ENCODE peak calls at places on chromosome 14, in six cellular contexts. One of them, this sample, is unnamed.
A peak's percentile ranks its signal among the peaks of the same experiment; 100 is the strongest.

GRCh38 chr14:65949711-65950516 is 536.3 kb upstream of the CCDC196 start:
- DNase-seq in IMR-90: peak; percentile 12
- DNase-seq in SK-N-SH: no peak
- DNase-seq in HepG2: peak; percentile 29
- DNase-seq in K562: peak; percentile 38
- DNase-seq in GM12878: no peak
- DNase-seq in this sample: peak; percentile 28

GRCh38 chr14:23009483-23009938 is 432 bp downstream of the C14orf93 start:
- DNase-seq in IMR-90: no peak
- DNase-seq in SK-N-SH: no peak
- DNase-seq in K562: no peak
- DNase-seq in HepG2: no peak
- DNase-seq in GM12878: no peak
- DNase-seq in this sample: no peak

GRCh38 chr14:52919971-52920370 is 30.9 kb downstream of the FERMT2 start:
- DNase-seq in HepG2: no peak
- DNase-seq in IMR-90: peak; percentile 54
- DNase-seq in K562: no peak
- DNase-seq in GM12878: no peak
- DNase-seq in SK-N-SH: no peak
- DNase-seq in this sample: no peak

GRCh38 chr14:102474934-102475333 is 34.6 kb downstream of the ANKRD9 start:
- DNase-seq in IMR-90: peak; percentile 80
- DNase-seq in SK-N-SH: no peak
- DNase-seq in GM12878: no peak
- DNase-seq in HepG2: no peak
- DNase-seq in K562: no peak
- DNase-seq in this sample: no peak

GRCh38 chr14:81471062-81471461 is 62.6 kb downstream of the SEL1L start:
- DNase-seq in GM12878: no peak
- DNase-seq in K562: no peak
- DNase-seq in IMR-90: no peak
- DNase-seq in HepG2: no peak
- DNase-seq in SK-N-SH: no peak
- DNase-seq in this sample: no peak

GRCh38 chr14:55730602-55731001 is 150.6 kb downstream of the KTN1 start:
- DNase-seq in HepG2: no peak
- DNase-seq in SK-N-SH: no peak
- DNase-seq in K562: no peak
- DNase-seq in IMR-90: peak; percentile 19
- DNase-seq in GM12878: no peak
- DNase-seq in this sample: no peak

GRCh38 chr14:64611358-64612020 is 61.7 kb downstream of the PPP1R36 start:
- DNase-seq in IMR-90: peak; percentile 61
- DNase-seq in HepG2: no peak
- DNase-seq in GM12878: no peak
- DNase-seq in K562: no peak
- DNase-seq in SK-N-SH: no peak
- DNase-seq in this sample: no peak

GRCh38 chr14:81433378-81433777 is 33.3 kb upstream of the STON2 start:
- DNase-seq in GM12878: no peak
- DNase-seq in K562: no peak
- DNase-seq in HepG2: no peak
- DNase-seq in SK-N-SH: no peak
- DNase-seq in IMR-90: no peak
- DNase-seq in this sample: no peak

GRCh38 chr14:54565236-54566151 is 1.4 kb upstream of the SAMD4A start:
- DNase-seq in K562: peak; percentile 81
- DNase-seq in HepG2: peak; percentile 83
- DNase-seq in IMR-90: peak; percentile 90
- DNase-seq in GM12878: no peak
- DNase-seq in SK-N-SH: peak; percentile 91
- DNase-seq in this sample: peak; percentile 88

GRCh38 chr14:99822800-99823455 is 29.7 kb downstream of the EML1 start:
- DNase-seq in K562: no peak
- DNase-seq in IMR-90: no peak
- DNase-seq in SK-N-SH: no peak
- DNase-seq in HepG2: no peak
- DNase-seq in GM12878: no peak
- DNase-seq in this sample: no peak

GRCh38 chr14:54722791-54723432 is 156.0 kb downstream of the SAMD4A start:
- DNase-seq in GM12878: no peak
- DNase-seq in IMR-90: peak; percentile 36
- DNase-seq in HepG2: peak; percentile 28
- DNase-seq in K562: no peak
- DNase-seq in SK-N-SH: no peak
- DNase-seq in this sample: peak; percentile 31

GRCh38 chr14:23114669-23115491 is 4.2 kb downstream of the CEBPE start:
- DNase-seq in K562: no peak
- DNase-seq in SK-N-SH: peak; percentile 43
- DNase-seq in IMR-90: peak; percentile 99
- DNase-seq in HepG2: peak; percentile 52
- DNase-seq in GM12878: no peak
- DNase-seq in this sample: peak; percentile 80

GRCh38 chr14:28875937-28876910 is 109.6 kb downstream of the FOXG1 start:
- DNase-seq in SK-N-SH: no peak
- DNase-seq in K562: no peak
- DNase-seq in GM12878: no peak
- DNase-seq in IMR-90: no peak
- DNase-seq in HepG2: no peak
- DNase-seq in this sample: no peak

GRCh38 chr14:102517412-102518062 is 8.0 kb upstream of the ANKRD9 start:
- DNase-seq in IMR-90: no peak
- DNase-seq in K562: no peak
- DNase-seq in SK-N-SH: no peak
- DNase-seq in GM12878: no peak
- DNase-seq in HepG2: no peak
- DNase-seq in this sample: no peak

GRCh38 chr14:54490448-54490805 is 1.6 kb upstream of the GMFB start:
- DNase-seq in SK-N-SH: no peak
- DNase-seq in IMR-90: no peak
- DNase-seq in GM12878: no peak
- DNase-seq in HepG2: no peak
- DNase-seq in K562: peak; percentile 7
- DNase-seq in this sample: no peak

GRCh38 chr14:54566410-54567223 is at the start of gene SAMD4A:
- DNase-seq in SK-N-SH: peak; percentile 77
- DNase-seq in GM12878: no peak
- DNase-seq in K562: peak; percentile 68
- DNase-seq in IMR-90: peak; percentile 86
- DNase-seq in HepG2: peak; percentile 48
- DNase-seq in this sample: peak; percentile 88

GRCh38 chr14:26255213-26255612 is 342.6 kb downstream of the NOVA1 start:
- DNase-seq in GM12878: no peak
- DNase-seq in HepG2: no peak
- DNase-seq in SK-N-SH: no peak
- DNase-seq in IMR-90: peak; percentile 31
- DNase-seq in K562: peak; percentile 3
- DNase-seq in this sample: no peak

DNA sequence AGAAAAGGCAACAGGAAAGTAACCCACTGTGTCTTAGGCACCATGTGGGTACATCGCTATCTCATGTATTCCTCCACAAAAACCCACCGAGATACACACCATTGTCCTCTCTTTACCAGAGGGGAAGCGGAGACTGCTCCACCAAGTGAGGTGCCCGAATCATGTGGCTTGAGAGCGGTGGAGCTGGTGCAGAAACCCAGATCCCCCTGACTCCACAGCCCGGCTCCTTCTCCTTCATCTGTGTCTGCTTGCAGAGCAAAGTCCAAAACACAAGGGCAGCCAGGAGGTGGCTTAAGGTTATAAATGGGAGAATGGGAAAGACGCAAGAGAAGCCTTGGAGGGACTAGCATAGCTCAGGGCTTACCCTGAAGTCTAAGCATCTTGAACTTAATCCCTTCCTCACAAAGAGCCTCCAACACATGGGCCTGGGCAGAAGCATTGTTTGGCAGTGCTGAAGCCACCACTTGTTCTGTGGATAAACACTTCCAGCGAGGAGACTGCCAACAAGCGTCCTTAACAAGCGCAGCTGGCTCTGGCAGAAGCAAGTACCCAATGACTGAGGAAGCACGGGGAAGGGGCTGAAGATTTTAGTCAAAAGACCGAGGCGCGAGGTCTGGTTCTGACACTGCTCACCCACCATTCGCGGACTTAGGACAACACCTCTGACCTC is 83.0 kb downstream of the TTC7B start:
- DNase-seq in K562: no peak
- DNase-seq in IMR-90: no peak
- DNase-seq in SK-N-SH: no peak
- DNase-seq in GM12878: no peak
- DNase-seq in HepG2: no peak
- DNase-seq in this sample: no peak
- TF ChIP-seq SMC3 in K562: no peak
- TF ChIP-seq SMC3 in IMR-90: no peak
- TF ChIP-seq SMC3 in SK-N-SH: no peak
- TF ChIP-seq SMC3 in GM12878: no peak
- TF ChIP-seq SMC3 in HepG2: no peak
- TF ChIP-seq SMC3 in this sample: no peak

GRCh38 chr14:67934087-67934486 is 114.5 kb downstream of the RAD51B start:
- DNase-seq in HepG2: peak; percentile 62
- DNase-seq in K562: peak; percentile 41
- DNase-seq in IMR-90: peak; percentile 85
- DNase-seq in GM12878: peak; percentile 42
- DNase-seq in SK-N-SH: peak; percentile 53
- DNase-seq in this sample: peak; percentile 89
- TF ChIP-seq SMC3 in HepG2: peak; percentile 44
- TF ChIP-seq SMC3 in K562: peak; percentile 23
- TF ChIP-seq SMC3 in IMR-90: peak; percentile 72
- TF ChIP-seq SMC3 in GM12878: peak; percentile 63
- TF ChIP-seq SMC3 in SK-N-SH: peak; percentile 50
- TF ChIP-seq SMC3 in this sample: peak; percentile 92

DNA sequence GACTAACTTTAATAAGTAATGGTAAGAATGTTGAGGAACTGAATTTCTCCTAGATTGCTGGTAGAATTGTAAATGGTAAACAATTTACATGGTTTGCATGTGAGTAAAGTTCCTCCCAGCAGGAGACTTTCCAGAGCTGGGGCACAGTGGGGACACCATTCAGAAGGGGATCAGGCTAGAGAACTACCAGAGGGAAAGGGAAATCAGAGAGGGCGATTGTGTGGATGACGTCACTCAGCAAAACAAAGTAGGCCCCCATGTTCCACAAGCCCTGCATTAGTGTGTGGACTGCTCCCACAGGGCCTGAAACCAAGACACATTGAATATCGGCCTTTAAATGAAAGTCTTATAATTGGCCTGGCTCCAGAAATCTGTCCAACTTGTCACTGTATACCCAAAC is 9.5 kb downstream of the RNASE11 start:
- DNase-seq in IMR-90: no peak
- DNase-seq in HepG2: no peak
- DNase-seq in K562: no peak
- DNase-seq in GM12878: no peak
- DNase-seq in SK-N-SH: no peak
- DNase-seq in this sample: no peak
- TF ChIP-seq SMC3 in IMR-90: no peak
- TF ChIP-seq SMC3 in HepG2: no peak
- TF ChIP-seq SMC3 in K562: no peak
- TF ChIP-seq SMC3 in GM12878: no peak
- TF ChIP-seq SMC3 in SK-N-SH: no peak
- TF ChIP-seq SMC3 in this sample: no peak

GRCh38 chr14:90303382-90303943 is 28.3 kb downstream of the NRDE2 start:
- DNase-seq in K562: no peak
- DNase-seq in SK-N-SH: no peak
- DNase-seq in IMR-90: no peak
- DNase-seq in HepG2: peak; percentile 25
- DNase-seq in GM12878: no peak
- DNase-seq in this sample: no peak

GRCh38 chr14:90300649-90301048 is 31.1 kb downstream of the NRDE2 start:
- DNase-seq in K562: no peak
- DNase-seq in HepG2: no peak
- DNase-seq in IMR-90: peak; percentile 24
- DNase-seq in SK-N-SH: no peak
- DNase-seq in GM12878: no peak
- DNase-seq in this sample: no peak

GRCh38 chr14:90302529-90303303 is 29.0 kb downstream of the NRDE2 start:
- DNase-seq in HepG2: no peak
- DNase-seq in K562: no peak
- DNase-seq in GM12878: no peak
- DNase-seq in IMR-90: no peak
- DNase-seq in SK-N-SH: no peak
- DNase-seq in this sample: no peak

GRCh38 chr14:90301122-90301521 is 30.6 kb downstream of the NRDE2 start:
- DNase-seq in HepG2: no peak
- DNase-seq in SK-N-SH: no peak
- DNase-seq in GM12878: no peak
- DNase-seq in IMR-90: no peak
- DNase-seq in K562: no peak
- DNase-seq in this sample: no peak

GRCh38 chr14:90301580-90302181 is 30.1 kb downstream of the NRDE2 start:
- DNase-seq in GM12878: no peak
- DNase-seq in HepG2: peak; percentile 30
- DNase-seq in IMR-90: peak; percentile 80
- DNase-seq in K562: no peak
- DNase-seq in SK-N-SH: peak; percentile 51
- DNase-seq in this sample: peak; percentile 38
- TF ChIP-seq SMC3 in GM12878: no peak
- TF ChIP-seq SMC3 in HepG2: peak; percentile 52
- TF ChIP-seq SMC3 in IMR-90: peak; percentile 64
- TF ChIP-seq SMC3 in K562: no peak
- TF ChIP-seq SMC3 in SK-N-SH: peak; percentile 57
- TF ChIP-seq SMC3 in this sample: peak; percentile 49

GRCh38 chr14:92103363-92103762 is 3.0 kb downstream of the ATXN3 start:
- DNase-seq in SK-N-SH: no peak
- DNase-seq in HepG2: no peak
- DNase-seq in K562: no peak
- DNase-seq in GM12878: no peak
- DNase-seq in IMR-90: no peak
- DNase-seq in this sample: no peak

GRCh38 chr14:92106095-92106937 is at the start of gene ATXN3:
- DNase-seq in SK-N-SH: peak; percentile 98
- DNase-seq in GM12878: peak; percentile 91
- DNase-seq in HepG2: peak; percentile 96
- DNase-seq in IMR-90: peak; percentile 99
- DNase-seq in K562: peak; percentile 96
- DNase-seq in this sample: peak; percentile 99

GRCh38 chr14:92105073-92105844 is 1.1 kb downstream of the ATXN3 start:
- DNase-seq in K562: peak; percentile 6
- DNase-seq in GM12878: no peak
- DNase-seq in IMR-90: peak; percentile 48
- DNase-seq in HepG2: no peak
- DNase-seq in SK-N-SH: no peak
- DNase-seq in this sample: peak; percentile 13

GRCh38 chr14:92108345-92109254 is 2.2 kb upstream of the ATXN3 start:
- DNase-seq in IMR-90: no peak
- DNase-seq in SK-N-SH: no peak
- DNase-seq in HepG2: peak; percentile 73
- DNase-seq in K562: peak; percentile 57
- DNase-seq in GM12878: no peak
- DNase-seq in this sample: no peak

GRCh38 chr14:92105845-92106094 is 612 bp downstream of the ATXN3 start:
- DNase-seq in IMR-90: no peak
- DNase-seq in HepG2: peak; percentile 5
- DNase-seq in SK-N-SH: no peak
- DNase-seq in K562: no peak
- DNase-seq in GM12878: no peak
- DNase-seq in this sample: peak; percentile 46
- TF ChIP-seq SMC3 in IMR-90: no peak
- TF ChIP-seq SMC3 in HepG2: no peak
- TF ChIP-seq SMC3 in SK-N-SH: no peak
- TF ChIP-seq SMC3 in K562: no peak
- TF ChIP-seq SMC3 in GM12878: no peak
- TF ChIP-seq SMC3 in this sample: no peak

GRCh38 chr14:105092912-105093425 is 27.7 kb upstream of the GPR132 start:
- DNase-seq in HepG2: no peak
- DNase-seq in IMR-90: peak; percentile 58
- DNase-seq in K562: peak; percentile 44
- DNase-seq in SK-N-SH: peak; percentile 92
- DNase-seq in GM12878: no peak
- DNase-seq in this sample: peak; percentile 77
- TF ChIP-seq SMC3 in HepG2: no peak
- TF ChIP-seq SMC3 in IMR-90: no peak
- TF ChIP-seq SMC3 in K562: no peak
- TF ChIP-seq SMC3 in SK-N-SH: no peak
- TF ChIP-seq SMC3 in GM12878: no peak
- TF ChIP-seq SMC3 in this sample: no peak